ENCODE peak calls at places on chromosomes 12 and 14, in four cellular contexts. L, S, I and H are unnamed samples.

GRCh38 chr12:117567644-117568043 is 206.2 kb upstream of the NOS1 start:
- DNase-seq in I (no peak), L (no peak), S (peak), H (no peak)

GRCh38 chr12:78088391-78088832 is 257.7 kb downstream of the NAV3 start:
- DNase-seq in L (no peak), S (no peak), I (no peak), H (no peak)

GRCh38 chr12:26571539-26571938 is 261.5 kb downstream of the ITPR2 start:
- DNase-seq in S (no peak), I (no peak), L (no peak), H (no peak)

GRCh38 chr14:99560946-99561683 is 42.9 kb downstream of the CCDC85C start:
- DNase-seq in S (no peak), I (no peak), L (no peak), H (no peak)

GRCh38 chr12:88399811-88400210 is 180.5 kb downstream of the KITLG start:
- DNase-seq in S (no peak), I (no peak), L (no peak), H (no peak)

GRCh38 chr14:36619131-36619530 is 36.7 kb upstream of the NKX2-8 start:
- DNase-seq in L (no peak), I (no peak), S (no peak), H (no peak)

GRCh38 chr12:24555730-24556129 is 393.2 kb downstream of the BCAT1 start:
- DNase-seq in L (no peak), I (no peak), S (no peak), H (no peak)

GRCh38 chr12:32454075-32454474 is 54.7 kb downstream of the FGD4 start:
- DNase-seq in I (no peak), S (no peak), L (no peak), H (peak)

GRCh38 chr14:21263284-21264024 is 5.8 kb downstream of the HNRNPC start:
- DNase-seq in I (peak), S (no peak), L (no peak), H (no peak)

GRCh38 chr14:21267431-21267845 is 1.8 kb downstream of the HNRNPC start:
- DNase-seq in S (no peak), I (peak), L (no peak), H (no peak)

GRCh38 chr14:21261824-21262223 is 7.4 kb downstream of the HNRNPC start:
- DNase-seq in I (no peak), S (no peak), L (no peak), H (no peak)

GRCh38 chr14:21262410-21262809 is 6.8 kb downstream of the HNRNPC start:
- DNase-seq in S (no peak), I (peak), L (no peak), H (no peak)

DNA sequence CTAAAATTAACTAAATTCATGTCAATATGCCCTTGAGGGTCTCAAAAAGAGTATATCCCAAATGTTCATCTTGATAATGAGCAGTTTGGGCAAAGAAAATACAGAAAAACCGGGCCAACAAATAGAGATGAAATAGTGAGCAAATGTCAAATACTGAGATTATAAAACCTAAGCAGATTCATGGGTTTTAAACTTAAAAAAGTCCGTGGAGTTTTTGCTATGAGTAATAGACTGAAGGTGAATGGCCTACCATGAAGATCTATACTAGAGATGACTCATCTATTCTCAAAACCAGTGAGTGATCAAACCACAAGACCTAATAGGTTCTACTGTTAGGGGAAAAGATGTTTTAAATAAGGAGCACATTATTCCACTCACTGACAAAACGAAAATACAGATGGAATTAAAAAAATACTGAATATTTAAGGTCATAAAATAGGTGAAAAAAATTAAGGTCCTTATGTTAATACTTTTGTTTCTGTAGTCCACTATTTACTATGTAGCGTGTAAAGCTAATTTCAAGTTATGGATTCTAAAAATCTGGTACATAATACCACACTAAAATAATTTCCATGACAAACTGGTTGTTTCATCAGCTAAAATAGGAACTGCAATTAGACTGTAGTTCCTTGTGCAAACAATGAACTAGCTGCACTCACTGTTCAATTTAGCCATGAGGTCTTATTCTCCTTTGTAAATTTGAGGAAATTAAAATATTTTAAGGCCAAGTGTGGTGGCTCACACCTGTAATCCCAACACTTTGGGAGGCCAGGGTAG is 5.0 kb downstream of the HNRNPC start:
- DNase-seq in L (no peak), S (peak), I (no peak), H (no peak)
- TF ChIP-seq ZNF274 in L (no peak), S (no peak), I (no peak), H (no peak)

GRCh38 chr12:43216490-43216889 is 335.5 kb downstream of the ADAMTS20 start:
- DNase-seq in L (no peak), I (no peak), S (no peak), H (no peak)
- TF ChIP-seq SUZ12 in L (no peak), I (no peak), S (no peak), H (no peak)

DNA sequence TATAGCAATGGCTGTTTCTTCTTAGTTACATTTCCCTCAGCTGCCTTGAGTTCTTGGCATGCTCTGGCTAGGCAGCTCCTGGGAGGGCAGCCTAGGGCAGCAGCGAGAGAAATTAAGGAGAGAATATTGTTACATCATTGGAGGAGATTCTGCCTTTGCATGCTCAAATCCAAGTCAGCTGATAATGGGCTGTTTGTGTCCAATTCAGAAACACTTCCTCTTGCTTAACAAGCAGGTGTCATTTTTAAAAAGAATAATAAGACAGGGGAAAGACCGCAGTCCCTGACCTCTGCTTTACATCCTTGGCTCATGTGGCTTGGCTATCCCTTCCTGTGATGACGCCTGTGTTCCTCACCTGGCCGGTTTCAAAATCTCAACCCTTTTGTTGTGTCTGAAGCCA is 76.9 kb downstream of the ESR2 start:
- DNase-seq in S (no peak), L (no peak), I (no peak), H (no peak)
- TF ChIP-seq ZNF274 in S (no peak), L (no peak), I (no peak), H (no peak)

GRCh38 chr12:51748235-51748634 is 100.3 kb downstream of the FIGNL2 start:
- DNase-seq in L (no peak), S (no peak), I (no peak), H (no peak)

GRCh38 chr12:51744235-51744634 is 104.3 kb downstream of the FIGNL2 start:
- DNase-seq in S (no peak), L (peak), I (no peak), H (no peak)

GRCh38 chr12:51740536-51740935 is 108.0 kb downstream of the FIGNL2 start:
- DNase-seq in L (no peak), S (no peak), I (no peak), H (no peak)

GRCh38 chr12:51746416-51746815 is 102.1 kb downstream of the FIGNL2 start:
- DNase-seq in I (no peak), L (no peak), S (no peak), H (no peak)

GRCh38 chr12:51744957-51745356 is 103.6 kb downstream of the FIGNL2 start:
- DNase-seq in L (no peak), S (no peak), I (no peak), H (no peak)
- TF ChIP-seq SUZ12 in L (no peak), S (no peak), I (no peak), H (no peak)

DNA sequence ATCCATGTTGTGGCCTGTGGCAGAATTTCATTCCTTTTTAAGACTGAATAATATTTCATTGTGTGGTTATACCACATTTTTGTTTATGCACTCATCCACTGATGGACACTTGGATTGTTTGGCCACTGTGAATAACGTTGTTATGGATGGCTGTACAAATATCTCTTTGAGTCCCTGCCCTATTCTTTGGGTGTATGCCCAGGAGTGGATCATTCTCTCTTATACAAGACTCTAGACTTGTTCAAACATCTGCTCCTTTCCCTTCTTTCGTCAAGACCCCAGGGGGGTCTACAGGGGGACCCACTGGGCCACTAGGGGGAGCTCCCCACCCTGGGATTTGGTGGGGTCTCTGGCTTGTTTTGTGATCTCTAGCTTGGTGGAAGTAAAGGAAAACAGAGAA is 77.4 kb downstream of the FBXL14 start:
- DNase-seq in L (peak), I (peak), S (no peak), H (peak)
- TF ChIP-seq ZNF274 in L (no peak), I (no peak), S (no peak), H (no peak)

GRCh38 chr12:108009442-108009841 is 119.6 kb upstream of the WSCD2 start:
- DNase-seq in I (no peak), S (no peak), L (no peak), H (no peak)

GRCh38 chr12:108004368-108004767 is 124.7 kb upstream of the WSCD2 start:
- DNase-seq in L (no peak), S (no peak), I (no peak), H (peak)

DNA sequence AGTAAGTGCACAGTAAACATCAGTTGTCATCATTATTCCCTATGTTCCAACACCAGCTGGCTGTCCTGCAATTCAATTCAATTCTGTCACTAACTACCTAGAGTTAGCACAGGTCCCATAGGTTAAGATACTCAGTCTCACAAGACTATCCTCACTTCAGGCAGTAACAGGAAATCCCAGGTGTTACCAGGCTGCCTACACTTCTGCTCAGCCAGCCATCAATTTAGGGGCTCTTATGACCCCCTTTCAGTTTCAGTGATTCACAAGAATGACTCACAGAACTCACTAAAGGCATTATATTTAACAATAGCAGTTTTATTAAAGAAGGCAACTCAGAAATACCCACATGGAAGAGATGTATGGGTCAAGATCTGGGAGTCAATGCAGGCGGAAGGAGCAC is 120.9 kb upstream of the WSCD2 start:
- DNase-seq in L (no peak), I (no peak), S (no peak), H (no peak)
- TF ChIP-seq SUZ12 in L (no peak), I (no peak), S (no peak), H (no peak)

DNA sequence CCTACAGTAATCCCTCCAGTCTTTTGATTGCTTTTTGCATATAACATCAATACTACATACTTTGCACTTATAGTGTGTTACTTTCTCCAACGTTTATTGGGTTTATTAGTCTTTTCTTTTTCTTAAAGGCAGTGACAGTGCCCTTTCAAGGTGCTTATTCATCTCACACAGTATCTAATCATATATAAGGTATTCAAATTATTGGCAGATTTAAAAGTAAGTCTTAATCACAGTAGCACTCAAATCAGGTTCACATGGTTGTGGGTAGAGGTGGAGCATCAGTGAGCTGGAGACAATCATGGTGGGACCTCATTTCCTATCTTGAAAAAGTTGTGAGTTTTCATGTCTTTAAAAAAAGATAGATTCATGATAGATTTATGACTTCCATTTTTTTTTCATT is 706.2 kb downstream of the GALC start:
- DNase-seq in L (no peak), I (no peak), S (no peak), H (no peak)
- TF ChIP-seq ZNF274 in L (no peak), I (no peak), S (no peak), H (no peak)

GRCh38 chr12:9331218-9331626 is 123.0 kb upstream of the PZP start:
- DNase-seq in L (peak), S (peak), I (peak), H (peak)
- TF ChIP-seq SUZ12 in L (no peak), S (no peak), I (no peak), H (no peak)

GRCh38 chr14:58216544-58216943 is 16.6 kb downstream of the ACTR10 start:
- DNase-seq in S (no peak), I (no peak), L (no peak), H (no peak)
- TF ChIP-seq ZNF274 in S (no peak), I (no peak), L (no peak), H (no peak)